ENCODE peak calls at places on chromosomes 5 and 9, in ten cellular contexts. R is PC-9, A is hepatocyte, K is uterus, E is A549, W is mucosa of descending colon, L is pancreas, U is epithelial cell of proximal tubule, C is fibroblast of lung, Y is heart left ventricle. F is an unnamed sample.

GRCh38 chr5:57834829-57835554 is 352.4 kb upstream of the ACTBL2 start:
- DNase-seq in L (peak), R (no peak), W (no peak), K (no peak), U (no peak), E (no peak), Y (no peak), C (peak), A (peak), F (no peak)

GRCh38 chr9:127926961-127927456 is 3.6 kb downstream of the PIP5KL1 start:
- DNase-seq in C (no peak), R (no peak), W (no peak), K (no peak), E (no peak), Y (no peak), U (no peak), L (peak), A (no peak), F (no peak)

GRCh38 chr9:75962186-75963036 is 71.9 kb downstream of the PCSK5 start:
- DNase-seq in C (peak), U (no peak), Y (peak), A (no peak), E (no peak), L (peak), W (no peak), K (no peak), R (peak), F (no peak)

GRCh38 chr5:77321793-77322394 is 111.4 kb downstream of the PDE8B start:
- DNase-seq in Y (no peak), R (no peak), C (no peak), E (no peak), U (no peak), K (no peak), W (no peak), L (no peak), A (no peak), F (no peak)

GRCh38 chr9:110049699-110050450 is 158.1 kb downstream of the C9orf152 start:
- DNase-seq in Y (peak), K (peak), L (peak), A (peak), U (no peak), E (no peak), R (no peak), C (no peak), W (peak), F (no peak)

GRCh38 chr5:169970911-169971436 is 9.3 kb downstream of the INSYN2B start:
- DNase-seq in C (peak), K (peak), W (no peak), L (no peak), U (peak), A (no peak), E (peak), R (peak), Y (peak), F (peak)

GRCh38 chr5:133472829-133473228 is 139.5 kb downstream of the FSTL4 start:
- DNase-seq in L (no peak), A (no peak), W (no peak), K (no peak), R (no peak), C (no peak), Y (no peak), E (no peak), U (no peak), F (no peak)

GRCh38 chr5:77644443-77645157 is 6.1 kb upstream of the OTP start:
- DNase-seq in R (no peak), E (no peak), L (no peak), A (no peak), U (no peak), C (no peak), K (no peak), W (no peak), Y (no peak), F (no peak)

GRCh38 chr5:172792693-172793570 is 21.9 kb upstream of the DUSP1 start:
- DNase-seq in A (no peak), R (no peak), K (no peak), W (no peak), U (no peak), E (no peak), Y (no peak), C (no peak), L (no peak), F (no peak)

GRCh38 chr5:15598294-15598902 is 98.4 kb downstream of the FBXL7 start:
- DNase-seq in A (peak), C (no peak), W (no peak), L (no peak), E (no peak), R (no peak), K (no peak), Y (no peak), U (no peak), F (no peak)

GRCh38 chr5:83440826-83441225 is 30.7 kb upstream of the VCAN start:
- DNase-seq in U (no peak), C (no peak), A (no peak), K (no peak), E (no peak), L (no peak), R (no peak), W (no peak), Y (no peak), F (no peak)

GRCh38 chr5:180639743-180640300 is 9.6 kb downstream of the FLT4 start:
- DNase-seq in A (no peak), W (no peak), K (peak), R (no peak), E (no peak), Y (no peak), U (no peak), L (no peak), C (no peak), F (no peak)

GRCh38 chr5:11139471-11139870 is 378.4 kb upstream of the DAP start:
- DNase-seq in E (no peak), Y (no peak), C (no peak), W (no peak), A (no peak), U (no peak), L (no peak), R (no peak), K (no peak), F (no peak)

GRCh38 chr5:80181618-80182211 is 74.1 kb downstream of the SERINC5 start:
- DNase-seq in Y (no peak), A (peak), K (no peak), R (peak), U (peak), L (no peak), W (peak), E (peak), C (no peak), F (no peak)

GRCh38 chr9:83508072-83508471 is 30.1 kb downstream of the FRMD3 start:
- DNase-seq in A (no peak), L (no peak), W (no peak), R (no peak), U (no peak), E (no peak), Y (no peak), C (no peak), K (no peak), F (no peak)

GRCh38 chr9:22645893-22646292 is 199.3 kb downstream of the DMRTA1 start:
- DNase-seq in C (peak), U (no peak), R (no peak), W (no peak), K (no peak), Y (no peak), E (no peak), A (no peak), L (no peak), F (no peak)

GRCh38 chr9:87569008-87569908 is 71.6 kb downstream of the DAPK1 start:
- DNase-seq in L (no peak), R (no peak), U (no peak), C (peak), K (peak), Y (no peak), A (peak), W (no peak), E (no peak), F (no peak)

GRCh38 chr5:36648426-36648825 is 42.0 kb downstream of the SLC1A3 start:
- DNase-seq in R (no peak), W (no peak), E (no peak), K (no peak), L (no peak), A (peak), C (no peak), Y (no peak), U (no peak), F (no peak)

GRCh38 chr5:132279801-132280200 is 14.4 kb upstream of the SLC22A4 start:
- DNase-seq in A (no peak), U (no peak), L (no peak), W (no peak), Y (no peak), R (no peak), E (no peak), C (no peak), K (no peak), F (no peak)

DNA sequence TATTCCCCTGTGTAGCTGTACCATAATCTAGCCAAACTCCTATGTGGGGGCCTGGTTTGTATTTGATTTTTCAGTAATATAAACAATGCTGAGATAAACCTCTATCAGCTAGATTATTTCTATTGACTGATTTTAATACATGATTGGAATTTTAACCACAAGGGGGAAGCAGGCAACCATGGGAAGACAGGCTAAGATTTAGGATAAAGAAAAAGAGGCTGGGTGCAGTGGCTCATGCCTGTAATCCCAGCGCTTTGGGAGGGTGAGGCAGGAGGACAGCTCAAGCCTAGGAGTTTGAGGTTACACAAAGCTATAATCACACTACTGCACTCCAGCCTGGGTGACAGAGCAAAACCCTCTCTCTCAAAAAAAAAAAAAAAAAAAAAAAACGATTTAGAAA is 18.1 kb upstream of the GPX3 start:
- DNase-seq in W (no peak), A (no peak), K (no peak), C (peak), Y (no peak), E (peak), L (no peak), R (no peak), U (no peak), F (no peak)
- TF ChIP-seq CTCF in W (no peak), A (peak), K (peak), C (peak), Y (peak), E (peak), L (no peak), R (peak), U (peak), F (peak)

DNA sequence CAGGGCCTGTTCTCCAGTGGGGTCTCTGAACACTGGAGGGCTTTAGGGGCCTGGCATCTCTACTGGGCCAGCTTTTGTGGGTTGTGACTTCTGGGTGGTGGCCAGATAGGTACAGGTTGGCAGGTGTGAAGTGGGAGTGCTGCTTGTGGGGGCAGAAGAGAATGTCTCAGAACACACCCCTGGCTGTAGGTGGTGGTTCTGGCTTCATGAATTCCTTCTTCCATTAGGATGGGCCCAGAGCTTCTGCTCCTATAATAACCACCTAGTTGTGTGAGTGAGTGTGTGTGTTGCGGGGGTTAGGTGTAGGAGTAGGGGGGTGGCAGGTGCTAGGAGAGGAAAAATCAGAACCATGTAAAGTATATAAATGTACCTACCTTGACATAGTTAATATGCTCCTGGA is 1.6 kb downstream of the PDZD2 start:
- DNase-seq in C (no peak), R (no peak), U (no peak), E (no peak), A (no peak), L (no peak), K (no peak), W (no peak), Y (no peak), F (no peak)
- H3K4me3 ChIP-seq in C (no peak), R (no peak), U (no peak), E (no peak), A (no peak), L (no peak), K (no peak), W (no peak), Y (no peak), F (no peak)

GRCh38 chr9:15837079-15837679 is 284.3 kb downstream of the CCDC171 start:
- DNase-seq in K (peak), C (peak), R (no peak), L (no peak), Y (no peak), E (peak), A (peak), W (no peak), U (peak), F (peak)
- TF ChIP-seq CTCF in K (peak), C (peak), R (peak), L (peak), Y (peak), E (peak), A (peak), W (peak), U (peak), F (peak)

GRCh38 chr5:103258957-103259704 is 568 bp downstream of the MACIR start:
- DNase-seq in A (peak), E (peak), W (peak), C (peak), R (peak), U (no peak), L (peak), Y (peak), K (peak), F (no peak)

GRCh38 chr5:103262422-103262871 is 3.9 kb downstream of the MACIR start:
- DNase-seq in L (no peak), C (peak), Y (no peak), A (peak), U (no peak), K (no peak), W (no peak), E (no peak), R (peak), F (no peak)

GRCh38 chr5:103263054-103263453 is 4.5 kb downstream of the MACIR start:
- DNase-seq in W (no peak), L (no peak), E (no peak), K (no peak), Y (no peak), A (no peak), R (no peak), C (peak), U (no peak), F (no peak)

GRCh38 chr5:103259705-103260355 is 1.3 kb downstream of the MACIR start:
- DNase-seq in K (peak), L (no peak), E (peak), A (no peak), W (no peak), C (peak), Y (no peak), U (no peak), R (peak), F (no peak)

DNA sequence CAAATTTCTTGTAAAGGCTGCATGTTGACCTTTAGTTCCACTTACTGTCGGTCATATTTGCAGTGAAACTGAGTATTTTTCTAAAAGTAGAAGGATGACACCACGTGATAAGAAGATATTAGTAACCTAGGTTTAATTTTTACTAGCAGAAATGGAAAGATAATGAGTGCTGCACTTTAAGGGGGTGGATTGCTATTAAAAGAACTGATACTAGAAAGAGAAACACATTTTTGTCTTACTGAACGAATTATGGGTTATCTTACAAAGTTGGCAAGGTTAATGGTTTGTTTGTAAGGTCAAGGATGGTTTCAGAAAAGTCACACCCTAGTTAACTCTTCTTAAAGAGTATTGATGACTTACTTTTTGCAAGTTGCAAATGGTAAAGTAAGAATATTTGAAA is 2.4 kb downstream of the MACIR start:
- DNase-seq in E (no peak), L (no peak), Y (no peak), C (no peak), U (no peak), K (no peak), A (no peak), W (no peak), R (no peak), F (no peak)
- H3K4me3 ChIP-seq in E (peak), L (no peak), Y (no peak), C (peak), U (no peak), K (no peak), A (no peak), W (no peak), R (peak), F (peak)

DNA sequence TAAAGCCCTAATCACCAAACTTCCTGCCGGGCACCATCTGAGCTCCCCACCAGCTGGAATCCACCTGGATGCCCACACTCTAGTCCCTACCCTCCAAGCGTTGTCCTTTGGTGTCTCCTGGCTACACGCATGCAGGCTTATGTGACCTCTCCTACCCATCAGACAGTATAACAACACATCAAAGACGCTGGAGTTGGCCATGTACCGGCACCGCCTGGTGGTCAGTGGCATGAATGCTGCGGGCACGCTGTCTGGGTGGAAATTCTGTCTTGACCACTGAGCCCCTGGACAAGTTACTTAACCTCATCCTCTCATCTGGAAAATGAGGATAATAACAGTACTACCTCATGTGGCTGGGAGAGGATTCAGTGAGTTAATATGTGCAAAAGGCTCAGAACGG is 23.4 kb upstream of the CORO2A start:
- DNase-seq in K (no peak), C (no peak), U (no peak), W (no peak), E (peak), R (no peak), A (no peak), Y (no peak), L (no peak), F (no peak)
- TF ChIP-seq CTCF in K (no peak), C (peak), U (peak), W (no peak), E (peak), R (peak), A (no peak), Y (no peak), L (no peak), F (peak)

GRCh38 chr5:140632366-140633080 is 452 bp downstream of the CD14 start:
- DNase-seq in K (peak), A (no peak), W (peak), Y (peak), E (no peak), L (peak), U (no peak), R (no peak), C (peak), F (no peak)
- H3K4me3 ChIP-seq in K (peak), A (no peak), W (peak), Y (peak), E (peak), L (peak), U (peak), R (peak), C (peak), F (peak)

F was measured in AG04449.